ENCODE peak calls at places on chromosomes 12 and 14, in seven cellular contexts. One of them, this sample, is unnamed.

GRCh38 chr12:113911971-113912760 is 54.0 kb downstream of the RBM19 start:
- DNase-seq in lung: no peak
- DNase-seq in body of pancreas: no peak
- DNase-seq in A549: no peak
- DNase-seq in uterus: no peak
- DNase-seq in mammary epithelial cell: no peak
- DNase-seq in sigmoid colon: no peak
- DNase-seq in this sample: no peak

GRCh38 chr12:51898937-51899336 is 8.4 kb upstream of the ACVRL1 start:
- DNase-seq in lung: no peak
- DNase-seq in body of pancreas: no peak
- DNase-seq in A549: no peak
- DNase-seq in uterus: no peak
- DNase-seq in mammary epithelial cell: peak; percentile 11
- DNase-seq in sigmoid colon: peak; percentile 20
- DNase-seq in this sample: no peak

GRCh38 chr14:36820111-36820709 is 158.6 kb downstream of the PAX9 start:
- DNase-seq in lung: no peak
- DNase-seq in body of pancreas: no peak
- DNase-seq in A549: peak; percentile 3
- DNase-seq in uterus: no peak
- DNase-seq in mammary epithelial cell: peak; percentile 50
- DNase-seq in sigmoid colon: no peak
- DNase-seq in this sample: peak; percentile 21

GRCh38 chr14:104031384-104031783 is 54.1 kb upstream of the ASPG start:
- DNase-seq in lung: no peak
- DNase-seq in body of pancreas: no peak
- DNase-seq in A549: no peak
- DNase-seq in uterus: no peak
- DNase-seq in mammary epithelial cell: no peak
- DNase-seq in sigmoid colon: no peak
- DNase-seq in this sample: no peak

GRCh38 chr12:31890295-31891285 is 68.6 kb upstream of the RESF1 start:
- DNase-seq in lung: no peak
- DNase-seq in body of pancreas: no peak
- DNase-seq in A549: no peak
- DNase-seq in uterus: no peak
- DNase-seq in mammary epithelial cell: no peak
- DNase-seq in sigmoid colon: no peak
- DNase-seq in this sample: no peak

GRCh38 chr12:6377667-6377994 is 2.3 kb upstream of the SCNN1A start:
- DNase-seq in lung: peak; percentile 83
- DNase-seq in body of pancreas: peak; percentile 79
- DNase-seq in A549: peak; percentile 51
- DNase-seq in uterus: peak; percentile 42
- DNase-seq in mammary epithelial cell: peak; percentile 53
- DNase-seq in sigmoid colon: peak; percentile 62
- DNase-seq in this sample: no peak

GRCh38 chr12:56161677-56162351 is 3.7 kb downstream of the MYL6 start:
- DNase-seq in lung: no peak
- DNase-seq in body of pancreas: no peak
- DNase-seq in A549: no peak
- DNase-seq in uterus: no peak
- DNase-seq in mammary epithelial cell: no peak
- DNase-seq in sigmoid colon: peak; percentile 90
- DNase-seq in this sample: no peak

GRCh38 chr12:58233886-58234285 is 292.5 kb downstream of the ATP23 start:
- DNase-seq in lung: no peak
- DNase-seq in body of pancreas: no peak
- DNase-seq in A549: no peak
- DNase-seq in uterus: no peak
- DNase-seq in mammary epithelial cell: no peak
- DNase-seq in sigmoid colon: no peak
- DNase-seq in this sample: no peak

GRCh38 chr14:73663548-73664212 is 18.9 kb downstream of the DNAL1 start:
- DNase-seq in lung: no peak
- DNase-seq in body of pancreas: no peak
- DNase-seq in A549: no peak
- DNase-seq in uterus: no peak
- DNase-seq in mammary epithelial cell: no peak
- DNase-seq in sigmoid colon: no peak
- DNase-seq in this sample: no peak

DNA sequence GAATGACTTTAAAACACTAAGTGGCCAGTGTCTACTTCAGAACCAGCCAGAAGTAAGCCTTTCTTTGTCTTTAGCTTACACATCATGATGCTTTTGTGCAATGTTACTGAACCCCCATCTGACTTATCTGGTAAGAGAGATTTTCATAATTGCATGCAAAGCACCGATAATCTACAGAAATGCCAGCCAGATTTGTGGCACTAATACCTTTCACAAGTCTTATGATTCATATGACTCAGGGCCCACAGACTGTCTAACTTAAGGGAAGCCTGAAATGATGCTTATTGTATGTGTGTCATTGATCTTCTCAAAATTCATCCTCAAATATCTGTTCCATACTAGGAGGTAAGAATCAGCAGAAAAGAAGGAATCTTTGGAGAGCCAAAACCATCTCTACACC is 18.0 kb downstream of the IGF1 start:
- DNase-seq in lung: no peak
- DNase-seq in body of pancreas: no peak
- DNase-seq in A549: no peak
- DNase-seq in uterus: no peak
- DNase-seq in mammary epithelial cell: no peak
- DNase-seq in sigmoid colon: no peak
- DNase-seq in this sample: no peak
- TF ChIP-seq CTCF in lung: no peak
- TF ChIP-seq CTCF in body of pancreas: no peak
- TF ChIP-seq CTCF in A549: no peak
- TF ChIP-seq CTCF in uterus: no peak
- TF ChIP-seq CTCF in mammary epithelial cell: no peak
- TF ChIP-seq CTCF in sigmoid colon: no peak
- TF ChIP-seq CTCF in this sample: no peak

DNA sequence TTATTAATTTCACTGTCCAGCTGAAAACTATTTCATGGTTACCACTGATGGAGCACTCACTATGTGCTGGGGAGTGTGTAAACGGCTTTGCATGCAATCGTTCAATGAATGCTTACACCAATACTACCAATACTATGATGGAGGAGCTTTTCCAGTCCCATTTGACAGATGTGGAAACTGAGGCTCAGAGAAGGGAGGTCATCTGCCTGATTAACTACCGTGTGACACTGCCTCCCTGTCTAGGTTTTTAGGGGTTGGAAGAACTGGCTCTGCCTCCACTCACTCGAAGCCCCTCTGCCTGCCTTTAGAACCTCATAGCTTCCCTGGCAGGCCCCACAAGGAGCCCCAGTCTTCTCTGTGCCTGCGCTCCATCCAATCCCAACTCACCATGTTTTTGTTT is 11.9 kb downstream of the MSI1 start:
- DNase-seq in lung: no peak
- DNase-seq in body of pancreas: no peak
- DNase-seq in A549: no peak
- DNase-seq in uterus: no peak
- DNase-seq in mammary epithelial cell: no peak
- DNase-seq in sigmoid colon: no peak
- DNase-seq in this sample: no peak
- H3K27ac ChIP-seq in lung: no peak overlapping the region
- H3K27ac ChIP-seq in body of pancreas: no peak overlapping the region
- H3K27ac ChIP-seq in A549: peak overlapping the region; percentile 70
- H3K27ac ChIP-seq in uterus: no peak overlapping the region
- H3K27ac ChIP-seq in mammary epithelial cell: no peak overlapping the region
- H3K27ac ChIP-seq in sigmoid colon: no peak overlapping the region
- H3K27ac ChIP-seq in this sample: no peak overlapping the region

DNA sequence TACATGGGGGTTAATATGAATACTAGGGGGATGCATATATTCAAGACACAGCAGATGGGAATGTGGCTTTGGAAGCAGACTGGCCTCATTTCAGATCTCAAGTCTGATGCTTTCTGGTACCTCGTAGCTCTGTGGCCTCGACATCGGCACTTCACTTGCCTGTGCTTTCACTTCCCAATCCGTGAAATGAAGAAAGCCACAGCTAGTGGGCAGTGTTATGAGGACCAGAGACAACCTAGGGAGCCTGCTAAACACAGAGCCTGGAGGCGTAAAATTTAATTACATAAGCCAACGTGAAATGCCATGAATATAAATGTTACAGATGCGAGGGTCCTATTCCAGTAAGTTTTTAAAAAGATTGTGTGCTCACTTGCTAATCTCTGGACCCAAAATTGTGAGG is 286.0 kb downstream of the TMEM132D start:
- DNase-seq in lung: no peak
- DNase-seq in body of pancreas: no peak
- DNase-seq in A549: no peak
- DNase-seq in uterus: no peak
- DNase-seq in mammary epithelial cell: no peak
- DNase-seq in sigmoid colon: no peak
- DNase-seq in this sample: no peak
- TF ChIP-seq CTCF in lung: no peak
- TF ChIP-seq CTCF in body of pancreas: no peak
- TF ChIP-seq CTCF in A549: no peak
- TF ChIP-seq CTCF in uterus: no peak
- TF ChIP-seq CTCF in mammary epithelial cell: no peak
- TF ChIP-seq CTCF in sigmoid colon: no peak
- TF ChIP-seq CTCF in this sample: no peak

GRCh38 chr14:105576525-105577088 is 50.2 kb downstream of the TMEM121 start:
- DNase-seq in lung: no peak
- DNase-seq in body of pancreas: no peak
- DNase-seq in A549: no peak
- DNase-seq in uterus: no peak
- DNase-seq in mammary epithelial cell: no peak
- DNase-seq in sigmoid colon: no peak
- DNase-seq in this sample: no peak

GRCh38 chr14:105581551-105582341 is 55.4 kb downstream of the TMEM121 start:
- DNase-seq in lung: no peak
- DNase-seq in body of pancreas: no peak
- DNase-seq in A549: no peak
- DNase-seq in uterus: no peak
- DNase-seq in mammary epithelial cell: no peak
- DNase-seq in sigmoid colon: peak; percentile 56
- DNase-seq in this sample: no peak

GRCh38 chr14:105582639-105583038 is 56.3 kb downstream of the TMEM121 start:
- DNase-seq in lung: no peak
- DNase-seq in body of pancreas: no peak
- DNase-seq in A549: no peak
- DNase-seq in uterus: no peak
- DNase-seq in mammary epithelial cell: peak; percentile 5
- DNase-seq in sigmoid colon: no peak
- DNase-seq in this sample: no peak

GRCh38 chr14:105578070-105578469 is 51.7 kb downstream of the TMEM121 start:
- DNase-seq in lung: no peak
- DNase-seq in body of pancreas: no peak
- DNase-seq in A549: no peak
- DNase-seq in uterus: no peak
- DNase-seq in mammary epithelial cell: no peak
- DNase-seq in sigmoid colon: no peak
- DNase-seq in this sample: no peak

DNA sequence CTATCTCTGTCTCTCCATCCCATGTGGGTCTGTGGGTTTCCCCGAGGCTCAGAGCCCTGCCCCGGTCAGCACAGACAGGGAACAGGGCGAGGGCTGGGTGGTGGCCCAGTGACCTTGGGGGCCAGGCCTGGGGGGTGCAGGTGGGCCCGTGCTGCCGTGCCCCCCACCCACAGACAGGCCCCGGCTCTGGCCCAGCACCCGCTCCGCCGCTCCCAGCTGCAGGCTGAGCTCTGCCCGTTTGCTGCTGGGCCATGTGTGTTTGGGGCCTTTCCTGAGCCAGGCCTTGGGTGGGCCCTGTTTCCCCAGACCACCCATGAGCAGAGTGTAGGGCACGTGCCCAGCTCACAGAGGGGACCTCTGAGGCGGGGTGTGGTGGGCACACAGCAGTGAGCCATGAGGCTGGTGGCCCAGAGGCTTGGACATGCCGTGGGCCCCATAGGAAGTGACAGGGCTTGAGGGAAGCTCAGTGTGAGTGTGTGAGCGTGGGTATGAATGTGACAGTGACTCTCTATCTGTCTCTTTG is 51.0 kb downstream of the TMEM121 start:
- DNase-seq in lung: no peak
- DNase-seq in body of pancreas: no peak
- DNase-seq in A549: no peak
- DNase-seq in uterus: no peak
- DNase-seq in mammary epithelial cell: no peak
- DNase-seq in sigmoid colon: peak; percentile 38
- DNase-seq in this sample: no peak
- H3K27ac ChIP-seq in lung: no peak overlapping the region
- H3K27ac ChIP-seq in body of pancreas: no peak overlapping the region
- H3K27ac ChIP-seq in A549: no peak overlapping the region
- H3K27ac ChIP-seq in uterus: no peak overlapping the region
- H3K27ac ChIP-seq in mammary epithelial cell: no peak overlapping the region
- H3K27ac ChIP-seq in sigmoid colon: no peak overlapping the region
- H3K27ac ChIP-seq in this sample: no peak overlapping the region

GRCh38 chr12:130214686-130215370 is 52.6 kb downstream of the FZD10 start:
- DNase-seq in lung: no peak
- DNase-seq in body of pancreas: no peak
- DNase-seq in A549: no peak
- DNase-seq in uterus: no peak
- DNase-seq in mammary epithelial cell: no peak
- DNase-seq in sigmoid colon: no peak
- DNase-seq in this sample: peak; percentile 50
- TF ChIP-seq CTCF in lung: no peak
- TF ChIP-seq CTCF in body of pancreas: no peak
- TF ChIP-seq CTCF in A549: no peak
- TF ChIP-seq CTCF in uterus: no peak
- TF ChIP-seq CTCF in mammary epithelial cell: no peak
- TF ChIP-seq CTCF in sigmoid colon: no peak
- TF ChIP-seq CTCF in this sample: no peak

This sample was measured in RWPE1.